ENCODE peak calls at places on chromosomes 4 and X, in seven cellular contexts. One of them, this sample, is unnamed.

GRCh38 chr4:180913750-180914149 is 1329.5 kb upstream of the TENM3 start:
- DNase-seq in activated naive CD4-positive, alpha-beta T cell: no peak
- DNase-seq in GM20000: no peak
- DNase-seq in T-helper 2 cell: no peak
- DNase-seq in A549: no peak
- DNase-seq in H1: no peak
- DNase-seq in ovary: no peak
- DNase-seq in this sample: no peak

GRCh38 chrX:154717824-154718223 is 33.1 kb downstream of the GAB3 start:
- DNase-seq in A549: no peak
- DNase-seq in T-helper 2 cell: no peak
- DNase-seq in activated naive CD4-positive, alpha-beta T cell: no peak
- DNase-seq in ovary: no peak
- DNase-seq in GM20000: no peak
- DNase-seq in H1: no peak
- DNase-seq in this sample: peak

GRCh38 chr4:161990721-161991120 is 173.1 kb downstream of the FSTL5 start:
- DNase-seq in activated naive CD4-positive, alpha-beta T cell: no peak
- DNase-seq in H1: no peak
- DNase-seq in ovary: no peak
- DNase-seq in GM20000: no peak
- DNase-seq in A549: no peak
- DNase-seq in T-helper 2 cell: no peak
- DNase-seq in this sample: no peak

GRCh38 chr4:150332961-150333360 is 249.0 kb upstream of the MAB21L2 start:
- DNase-seq in A549: no peak
- DNase-seq in activated naive CD4-positive, alpha-beta T cell: no peak
- DNase-seq in ovary: no peak
- DNase-seq in GM20000: no peak
- DNase-seq in H1: no peak
- DNase-seq in T-helper 2 cell: no peak
- DNase-seq in this sample: no peak

GRCh38 chr4:14853186-14853946 is 148.9 kb upstream of the CPEB2 start:
- DNase-seq in GM20000: no peak
- DNase-seq in ovary: no peak
- DNase-seq in T-helper 2 cell: no peak
- DNase-seq in activated naive CD4-positive, alpha-beta T cell: no peak
- DNase-seq in A549: peak
- DNase-seq in H1: no peak
- DNase-seq in this sample: peak

GRCh38 chr4:99436462-99436861 is 1.3 kb upstream of the ADH7 start:
- DNase-seq in GM20000: no peak
- DNase-seq in activated naive CD4-positive, alpha-beta T cell: no peak
- DNase-seq in A549: no peak
- DNase-seq in H1: no peak
- DNase-seq in ovary: no peak
- DNase-seq in T-helper 2 cell: no peak
- DNase-seq in this sample: no peak

GRCh38 chr4:7282094-7282370 is 89.7 kb downstream of the SORCS2 start:
- DNase-seq in H1: no peak
- DNase-seq in GM20000: no peak
- DNase-seq in activated naive CD4-positive, alpha-beta T cell: no peak
- DNase-seq in A549: no peak
- DNase-seq in T-helper 2 cell: no peak
- DNase-seq in ovary: no peak
- DNase-seq in this sample: no peak

GRCh38 chr4:151771664-151772063 is 10.9 kb upstream of the GATB start:
- DNase-seq in T-helper 2 cell: no peak
- DNase-seq in GM20000: no peak
- DNase-seq in activated naive CD4-positive, alpha-beta T cell: no peak
- DNase-seq in ovary: no peak
- DNase-seq in A549: no peak
- DNase-seq in H1: no peak
- DNase-seq in this sample: no peak

GRCh38 chrX:10133980-10134676 is 22.6 kb upstream of the CLCN4 start:
- DNase-seq in ovary: no peak
- DNase-seq in GM20000: no peak
- DNase-seq in activated naive CD4-positive, alpha-beta T cell: no peak
- DNase-seq in T-helper 2 cell: no peak
- DNase-seq in H1: no peak
- DNase-seq in A549: peak
- DNase-seq in this sample: no peak

GRCh38 chr4:111957992-111958391 is 187.3 kb upstream of the FAM241A start:
- DNase-seq in H1: no peak
- DNase-seq in activated naive CD4-positive, alpha-beta T cell: no peak
- DNase-seq in A549: peak
- DNase-seq in T-helper 2 cell: no peak
- DNase-seq in GM20000: no peak
- DNase-seq in ovary: no peak
- DNase-seq in this sample: no peak

GRCh38 chr4:3744901-3745300 is 21.3 kb upstream of the ADRA2C start:
- DNase-seq in ovary: no peak
- DNase-seq in T-helper 2 cell: no peak
- DNase-seq in H1: no peak
- DNase-seq in A549: no peak
- DNase-seq in GM20000: no peak
- DNase-seq in activated naive CD4-positive, alpha-beta T cell: no peak
- DNase-seq in this sample: no peak

GRCh38 chrX:13647709-13648212 is 5.2 kb upstream of the TCEANC start:
- DNase-seq in activated naive CD4-positive, alpha-beta T cell: no peak
- DNase-seq in ovary: peak
- DNase-seq in GM20000: no peak
- DNase-seq in A549: peak
- DNase-seq in T-helper 2 cell: no peak
- DNase-seq in H1: no peak
- DNase-seq in this sample: peak

GRCh38 chrX:38437093-38437492 is 84.7 kb downstream of the OTC start:
- DNase-seq in T-helper 2 cell: no peak
- DNase-seq in H1: no peak
- DNase-seq in activated naive CD4-positive, alpha-beta T cell: no peak
- DNase-seq in GM20000: no peak
- DNase-seq in ovary: no peak
- DNase-seq in A549: no peak
- DNase-seq in this sample: peak

GRCh38 chr4:4248885-4249203 is 821 bp upstream of the TMEM128 start:
- DNase-seq in H1: no peak
- DNase-seq in ovary: no peak
- DNase-seq in activated naive CD4-positive, alpha-beta T cell: no peak
- DNase-seq in A549: no peak
- DNase-seq in T-helper 2 cell: no peak
- DNase-seq in GM20000: no peak
- DNase-seq in this sample: no peak

GRCh38 chrX:104193485-104193884 is 27.2 kb downstream of the FAM199X start:
- DNase-seq in activated naive CD4-positive, alpha-beta T cell: no peak
- DNase-seq in A549: no peak
- DNase-seq in GM20000: no peak
- DNase-seq in T-helper 2 cell: no peak
- DNase-seq in ovary: no peak
- DNase-seq in H1: no peak
- DNase-seq in this sample: no peak

GRCh38 chrX:108947205-108947604 is 210.8 kb upstream of the IRS4 start:
- DNase-seq in GM20000: no peak
- DNase-seq in T-helper 2 cell: no peak
- DNase-seq in A549: peak
- DNase-seq in ovary: no peak
- DNase-seq in H1: no peak
- DNase-seq in activated naive CD4-positive, alpha-beta T cell: no peak
- DNase-seq in this sample: no peak

GRCh38 chr4:1026115-1026514 is 14.7 kb downstream of the FGFRL1 start:
- DNase-seq in A549: no peak
- DNase-seq in ovary: no peak
- DNase-seq in GM20000: peak
- DNase-seq in H1: no peak
- DNase-seq in T-helper 2 cell: no peak
- DNase-seq in activated naive CD4-positive, alpha-beta T cell: no peak
- DNase-seq in this sample: no peak

GRCh38 chr4:103074598-103075434 is 1.7 kb downstream of the SLC9B2 start:
- DNase-seq in A549: peak
- DNase-seq in H1: no peak
- DNase-seq in activated naive CD4-positive, alpha-beta T cell: no peak
- DNase-seq in ovary: no peak
- DNase-seq in GM20000: peak
- DNase-seq in T-helper 2 cell: no peak
- DNase-seq in this sample: no peak

GRCh38 chr4:26150948-26151347 is 169.9 kb upstream of the RBPJ start:
- DNase-seq in H1: no peak
- DNase-seq in activated naive CD4-positive, alpha-beta T cell: no peak
- DNase-seq in ovary: no peak
- DNase-seq in GM20000: no peak
- DNase-seq in T-helper 2 cell: no peak
- DNase-seq in A549: no peak
- DNase-seq in this sample: peak

GRCh38 chr4:142708231-142708630 is 137.9 kb downstream of the INPP4B start:
- DNase-seq in A549: no peak
- DNase-seq in H1: peak
- DNase-seq in T-helper 2 cell: no peak
- DNase-seq in activated naive CD4-positive, alpha-beta T cell: no peak
- DNase-seq in ovary: no peak
- DNase-seq in GM20000: no peak
- DNase-seq in this sample: no peak

GRCh38 chr4:48275247-48275646 is 5.6 kb upstream of the TEC start:
- DNase-seq in activated naive CD4-positive, alpha-beta T cell: no peak
- DNase-seq in GM20000: peak
- DNase-seq in T-helper 2 cell: no peak
- DNase-seq in H1: no peak
- DNase-seq in A549: peak
- DNase-seq in ovary: no peak
- DNase-seq in this sample: peak

This sample was measured in LHCN-M2.